ENCODE peak calls at places on chromosomes 13 and 19, in four cellular contexts. F, J, E and A are unnamed samples.

GRCh38 chr19:52789440-52789839 is 2.8 kb upstream of the ZNF600 start:
- DNase-seq in F (no peak), J (no peak), E (no peak), A (no peak)

GRCh38 chr19:33963514-33963913 is 166.8 kb downstream of the KCTD15 start:
- DNase-seq in F (no peak), J (no peak), E (no peak), A (no peak)

GRCh38 chr19:11018179-11018578 is 57.3 kb downstream of the SMARCA4 start:
- DNase-seq in J (no peak), E (no peak), F (no peak), A (no peak)

GRCh38 chr13:48596128-48596429 is 57.6 kb upstream of the CYSLTR2 start:
- DNase-seq in E (no peak), J (no peak), F (no peak), A (no peak)

GRCh38 chr19:2294377-2295335 is 12.7 kb upstream of the PEAK3 start:
- DNase-seq in E (no peak), J (no peak), F (no peak), A (no peak)

GRCh38 chr13:112730157-112730671 is 40.4 kb downstream of the ATP11A start:
- DNase-seq in J (no peak), F (no peak), E (no peak), A (no peak)

GRCh38 chr19:10836478-10837325 is 690 bp upstream of the TMED1 start:
- DNase-seq in J (no peak), F (peak; percentile 76), E (no peak), A (peak; percentile 76)

GRCh38 chr19:29564574-29565005 is 38.8 kb downstream of the VSTM2B start:
- DNase-seq in E (no peak), F (no peak), J (no peak), A (no peak)

GRCh38 chr13:54945978-54946377 is 1917.4 kb downstream of the OLFM4 start:
- DNase-seq in J (no peak), E (no peak), F (no peak), A (no peak)

GRCh38 chr13:35699181-35699580 is 222.7 kb upstream of the MAB21L1 start:
- DNase-seq in J (no peak), E (no peak), F (no peak), A (no peak)

GRCh38 chr13:80297094-80297493 is 43.8 kb downstream of the SPRY2 start:
- DNase-seq in F (no peak), J (no peak), E (peak; percentile 49), A (peak; percentile 61)

GRCh38 chr13:29594710-29595379 is 643 bp downstream of the SLC7A1 start:
- DNase-seq in F (peak; percentile 50), E (no peak), J (no peak), A (no peak)

GRCh38 chr19:805161-805561 is 7.9 kb downstream of the PTBP1 start:
- DNase-seq in J (no peak), F (no peak), E (no peak), A (no peak)

GRCh38 chr19:17753976-17754375 is 2.7 kb downstream of the FCHO1 start:
- DNase-seq in F (peak; percentile 49), E (no peak), J (no peak), A (no peak)

GRCh38 chr19:17757125-17757524 is 5.8 kb downstream of the FCHO1 start:
- DNase-seq in E (no peak), F (no peak), J (no peak), A (no peak)

GRCh38 chr19:17754634-17755532 is 3.6 kb downstream of the FCHO1 start:
- DNase-seq in J (no peak), E (no peak), F (no peak), A (no peak)

GRCh38 chr19:17755533-17755885 is 4.2 kb downstream of the FCHO1 start:
- DNase-seq in F (no peak), E (no peak), J (no peak), A (no peak)

DNA sequence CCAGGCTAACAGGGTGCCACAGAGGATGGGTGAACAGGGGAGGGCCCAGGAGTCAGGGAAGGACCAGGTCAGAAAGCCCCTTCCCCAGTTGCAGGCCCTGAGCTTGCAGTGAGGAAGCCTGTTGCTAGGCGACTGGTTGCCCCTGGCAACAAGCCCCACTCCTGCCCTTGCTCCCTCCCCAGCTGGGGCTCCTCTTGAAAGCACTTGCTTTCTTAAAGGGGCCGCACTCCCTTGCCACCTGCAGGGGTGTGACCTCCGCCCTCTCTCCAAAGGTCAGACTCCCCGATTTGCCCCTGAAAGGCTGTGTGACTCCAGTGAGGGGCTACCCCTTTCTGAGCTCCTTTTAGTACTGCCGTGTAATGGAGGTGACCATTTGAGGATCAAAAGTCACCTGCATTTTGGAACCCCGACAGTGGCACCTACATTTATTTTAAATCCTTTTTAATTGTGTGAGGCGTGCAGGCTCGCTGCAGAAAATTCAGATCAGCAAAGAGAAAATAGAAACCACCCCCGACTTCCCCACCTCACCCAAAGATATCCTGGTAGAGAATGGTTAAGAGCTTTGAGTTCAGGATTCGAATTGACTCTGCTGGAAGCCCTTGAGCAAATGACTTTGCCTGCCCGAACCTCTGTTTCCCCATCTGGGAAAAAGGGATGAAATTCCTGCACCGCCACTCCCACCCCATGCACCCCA is 4.8 kb downstream of the FCHO1 start:
- DNase-seq in F (peak; percentile 48), J (no peak), E (no peak), A (peak; percentile 72)
- TF ChIP-seq SUZ12 in F (no peak), J (no peak), E (no peak), A (no peak)

GRCh38 chr13:60990032-60990733 is 425.5 kb downstream of the PCDH20 start:
- DNase-seq in J (peak; percentile 12), E (peak; percentile 23), F (peak; percentile 12), A (no peak)
- TF ChIP-seq SUZ12 in J (no peak), E (no peak), F (no peak), A (no peak)

GRCh38 chr19:54478677-54479266 is 5.7 kb upstream of the CDC42EP5 start:
- DNase-seq in E (no peak), J (peak; percentile 59), F (peak; percentile 40), A (peak; percentile 68)
- TF ChIP-seq SUZ12 in E (no peak), J (no peak), F (no peak), A (no peak)

GRCh38 chr13:31249140-31249539 is 49.4 kb downstream of the B3GLCT start:
- DNase-seq in F (no peak), J (no peak), E (no peak), A (no peak)
- TF ChIP-seq SUZ12 in F (no peak), J (no peak), E (no peak), A (no peak)

GRCh38 chr13:91506759-91507158 is 108.3 kb downstream of the GPC5 start:
- DNase-seq in E (no peak), J (no peak), F (no peak), A (no peak)
- TF ChIP-seq SUZ12 in E (no peak), J (no peak), F (no peak), A (no peak)

GRCh38 chr19:28456708-28457320 is 756.1 kb downstream of the UQCRFS1 start:
- DNase-seq in E (no peak), J (peak; percentile 3), F (no peak), A (no peak)
- TF ChIP-seq SUZ12 in E (no peak), J (no peak), F (no peak), A (no peak)

DNA sequence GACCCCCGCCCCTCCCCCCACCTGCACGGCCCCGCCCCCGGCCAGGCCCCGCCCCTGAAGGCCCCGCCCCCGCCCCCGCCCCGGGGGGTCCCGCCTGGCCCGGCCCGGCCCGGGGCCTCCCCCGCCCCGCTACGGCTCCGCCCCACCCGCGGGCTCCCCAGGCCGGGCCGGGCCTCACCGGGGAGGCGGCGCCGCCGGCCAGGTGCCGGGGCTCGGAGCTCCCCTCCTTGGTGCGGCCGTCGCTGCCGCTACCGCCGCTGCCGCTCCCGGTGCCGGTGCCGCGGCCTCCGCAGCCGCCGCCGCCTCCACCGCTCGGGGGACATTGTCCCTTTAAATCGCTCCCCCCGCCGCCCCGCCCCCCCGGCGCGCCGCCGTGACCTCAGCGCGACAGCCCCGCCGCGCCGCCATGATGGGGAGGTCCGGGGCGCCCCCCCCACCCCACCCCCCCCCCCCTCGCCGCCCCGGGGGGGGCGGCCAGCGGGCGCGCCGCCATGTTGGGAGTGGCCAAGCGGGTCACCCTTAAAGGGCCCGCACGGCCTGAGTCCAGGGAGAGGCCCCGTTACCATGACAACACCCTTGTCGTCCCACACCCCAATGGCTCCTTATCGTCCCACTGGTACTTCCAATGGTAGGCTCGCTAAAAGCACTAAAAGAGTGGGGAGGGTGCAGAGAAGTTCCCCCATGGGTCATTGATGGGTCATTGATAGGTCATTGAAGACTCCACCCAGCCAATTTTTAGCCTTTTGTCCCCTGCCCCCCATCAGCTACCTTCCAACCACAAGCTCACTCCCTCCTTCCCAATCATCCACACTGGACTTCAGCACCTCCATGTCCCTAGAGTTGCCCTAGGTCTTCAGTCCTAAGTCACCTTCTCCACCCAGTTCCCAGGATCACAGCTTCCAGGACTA is at the start of gene WIZ:
- DNase-seq in F (peak; percentile 77), E (no peak), J (peak; percentile 35), A (no peak)
- TF ChIP-seq SUZ12 in F (no peak), E (no peak), J (no peak), A (no peak)

DNA sequence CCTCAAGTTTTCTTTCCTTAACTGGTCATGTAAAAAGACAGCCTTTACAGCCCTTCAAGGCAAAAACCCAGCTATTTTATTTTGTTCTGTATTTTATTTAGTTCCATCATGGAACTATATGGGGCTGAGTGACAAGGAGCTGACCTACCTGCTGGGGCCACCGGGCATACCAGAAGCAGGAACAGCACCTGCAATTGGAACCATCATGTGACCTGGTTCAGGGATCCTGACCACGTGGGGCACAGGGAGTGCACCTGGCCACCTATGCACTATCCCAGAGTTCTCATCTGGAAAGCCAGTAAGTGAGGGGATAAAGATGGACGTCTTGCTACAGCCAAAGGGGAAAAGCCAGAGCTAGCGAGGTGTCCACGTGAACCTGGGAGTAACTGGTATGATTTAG is 40.3 kb upstream of the SLC15A1 start:
- DNase-seq in F (no peak), J (no peak), E (no peak), A (no peak)
- TF ChIP-seq SUZ12 in F (no peak), J (no peak), E (no peak), A (no peak)

DNA sequence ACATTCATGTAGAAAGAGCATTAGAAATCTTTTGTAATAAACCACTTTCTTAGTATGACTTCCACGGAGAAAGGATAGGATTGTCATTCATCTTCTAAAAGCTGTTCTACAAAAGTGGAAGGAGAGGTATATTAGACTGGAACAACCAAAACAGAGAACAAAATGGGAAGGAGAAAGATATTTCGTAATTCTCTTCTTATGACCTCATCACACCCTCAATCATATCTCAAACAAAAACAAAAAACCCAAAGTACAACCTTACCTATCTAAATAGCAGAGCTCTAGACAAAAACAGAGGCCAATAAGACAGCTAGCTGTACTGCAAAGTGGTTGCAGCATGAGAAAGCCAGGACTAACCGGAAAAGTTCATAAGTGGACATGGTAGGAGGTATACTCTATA is 46.3 kb downstream of the DACH1 start:
- DNase-seq in E (no peak), J (no peak), F (no peak), A (no peak)
- TF ChIP-seq SUZ12 in E (no peak), J (no peak), F (no peak), A (no peak)